ENCODE peak calls at places on chromosomes 13 and 19, in eight cellular contexts. One of them, this sample, is unnamed.

GRCh38 chr13:64697226-64697625 is 2532.9 kb downstream of the PCDH9 start:
- DNase-seq in mammary epithelial cell: no peak
- DNase-seq in activated B cell treated with CpG ODN at 0.5 μM for 24 hours: no peak
- DNase-seq in glutamatergic neuron: no peak
- DNase-seq in stomach: no peak
- DNase-seq in GM23338: no peak
- DNase-seq in fibroblast of pulmonary artery: peak
- DNase-seq in body of pancreas: no peak
- DNase-seq in this sample: no peak

GRCh38 chr13:51681037-51681678 is 96.9 kb downstream of the WDFY2 start:
- DNase-seq in fibroblast of pulmonary artery: peak
- DNase-seq in mammary epithelial cell: peak
- DNase-seq in stomach: no peak
- DNase-seq in glutamatergic neuron: no peak
- DNase-seq in GM23338: no peak
- DNase-seq in body of pancreas: no peak
- DNase-seq in activated B cell treated with CpG ODN at 0.5 μM for 24 hours: no peak
- DNase-seq in this sample: no peak

GRCh38 chr13:113411216-113412023 is 41.9 kb downstream of the ADPRHL1 start:
- DNase-seq in mammary epithelial cell: peak
- DNase-seq in glutamatergic neuron: no peak
- DNase-seq in activated B cell treated with CpG ODN at 0.5 μM for 24 hours: no peak
- DNase-seq in GM23338: no peak
- DNase-seq in fibroblast of pulmonary artery: peak
- DNase-seq in stomach: no peak
- DNase-seq in body of pancreas: no peak
- DNase-seq in this sample: no peak

GRCh38 chr13:39263033-39263432 is 224.8 kb downstream of the NHLRC3 start:
- DNase-seq in body of pancreas: peak
- DNase-seq in fibroblast of pulmonary artery: peak
- DNase-seq in activated B cell treated with CpG ODN at 0.5 μM for 24 hours: no peak
- DNase-seq in GM23338: peak
- DNase-seq in glutamatergic neuron: peak
- DNase-seq in mammary epithelial cell: peak
- DNase-seq in stomach: peak
- DNase-seq in this sample: peak

GRCh38 chr19:35268546-35269424 is at the start of gene USF2:
- DNase-seq in body of pancreas: peak
- DNase-seq in mammary epithelial cell: peak
- DNase-seq in activated B cell treated with CpG ODN at 0.5 μM for 24 hours: peak
- DNase-seq in glutamatergic neuron: peak
- DNase-seq in fibroblast of pulmonary artery: peak
- DNase-seq in stomach: peak
- DNase-seq in GM23338: peak
- DNase-seq in this sample: peak

GRCh38 chr13:37608750-37609339 is 10.3 kb upstream of the POSTN start:
- DNase-seq in body of pancreas: no peak
- DNase-seq in GM23338: no peak
- DNase-seq in fibroblast of pulmonary artery: peak
- DNase-seq in mammary epithelial cell: no peak
- DNase-seq in stomach: no peak
- DNase-seq in glutamatergic neuron: no peak
- DNase-seq in activated B cell treated with CpG ODN at 0.5 μM for 24 hours: no peak
- DNase-seq in this sample: no peak

GRCh38 chr19:15453091-15453498 is 3.3 kb upstream of the WIZ start:
- DNase-seq in glutamatergic neuron: no peak
- DNase-seq in stomach: no peak
- DNase-seq in fibroblast of pulmonary artery: no peak
- DNase-seq in GM23338: peak
- DNase-seq in activated B cell treated with CpG ODN at 0.5 μM for 24 hours: no peak
- DNase-seq in mammary epithelial cell: no peak
- DNase-seq in body of pancreas: peak
- DNase-seq in this sample: no peak

GRCh38 chr13:102598061-102598460 is 1.3 kb downstream of the TPP2 start:
- DNase-seq in fibroblast of pulmonary artery: no peak
- DNase-seq in body of pancreas: no peak
- DNase-seq in GM23338: no peak
- DNase-seq in mammary epithelial cell: peak
- DNase-seq in glutamatergic neuron: no peak
- DNase-seq in stomach: no peak
- DNase-seq in activated B cell treated with CpG ODN at 0.5 μM for 24 hours: no peak
- DNase-seq in this sample: no peak

GRCh38 chr13:114096031-114096485 is 36.4 kb downstream of the RASA3 start:
- DNase-seq in mammary epithelial cell: no peak
- DNase-seq in stomach: no peak
- DNase-seq in body of pancreas: no peak
- DNase-seq in fibroblast of pulmonary artery: no peak
- DNase-seq in GM23338: no peak
- DNase-seq in activated B cell treated with CpG ODN at 0.5 μM for 24 hours: no peak
- DNase-seq in glutamatergic neuron: no peak
- DNase-seq in this sample: no peak

GRCh38 chr13:26541041-26541440 is 16.4 kb upstream of the WASF3 start:
- DNase-seq in activated B cell treated with CpG ODN at 0.5 μM for 24 hours: no peak
- DNase-seq in stomach: no peak
- DNase-seq in glutamatergic neuron: no peak
- DNase-seq in body of pancreas: no peak
- DNase-seq in GM23338: no peak
- DNase-seq in mammary epithelial cell: no peak
- DNase-seq in fibroblast of pulmonary artery: no peak
- DNase-seq in this sample: no peak

GRCh38 chr13:113642563-113642962 is 15.4 kb downstream of the ATP4B start:
- DNase-seq in glutamatergic neuron: no peak
- DNase-seq in GM23338: no peak
- DNase-seq in mammary epithelial cell: no peak
- DNase-seq in fibroblast of pulmonary artery: no peak
- DNase-seq in activated B cell treated with CpG ODN at 0.5 μM for 24 hours: no peak
- DNase-seq in body of pancreas: no peak
- DNase-seq in stomach: no peak
- DNase-seq in this sample: no peak

DNA sequence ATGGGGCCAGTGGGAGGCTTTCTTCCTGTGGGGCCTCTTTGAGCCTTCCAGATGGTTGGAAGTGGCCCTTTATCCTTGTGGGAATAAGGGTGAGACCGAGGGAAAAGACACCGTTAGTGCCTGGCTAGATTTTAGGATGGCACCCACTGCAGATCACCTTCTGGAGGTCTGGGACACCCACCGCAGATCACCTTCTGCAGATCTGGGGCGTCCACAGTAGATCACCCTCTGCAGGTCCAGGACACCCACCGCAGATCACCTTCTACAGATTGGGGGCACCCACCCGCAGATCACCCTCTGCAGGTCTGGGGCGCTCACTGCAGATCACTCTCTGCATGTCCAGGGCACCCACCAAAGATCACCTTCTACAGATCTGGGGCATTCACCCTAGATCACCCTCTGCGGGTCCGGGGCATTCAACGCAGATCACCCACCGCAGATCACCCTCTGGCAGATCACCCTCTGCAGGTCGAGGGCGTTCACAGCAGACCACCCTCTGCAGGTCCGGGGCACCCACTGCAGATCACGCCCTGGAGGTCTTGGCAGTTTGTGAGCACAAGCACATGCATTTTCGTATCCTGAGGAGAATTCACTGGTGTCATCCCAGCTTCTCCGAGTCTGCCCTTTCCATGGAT is 153.4 kb upstream of the TSHZ3 start:
- DNase-seq in glutamatergic neuron: no peak
- DNase-seq in stomach: no peak
- DNase-seq in activated B cell treated with CpG ODN at 0.5 μM for 24 hours: no peak
- DNase-seq in body of pancreas: no peak
- DNase-seq in mammary epithelial cell: no peak
- DNase-seq in GM23338: no peak
- DNase-seq in fibroblast of pulmonary artery: no peak
- DNase-seq in this sample: no peak
- TF ChIP-seq CTCF in glutamatergic neuron: no peak
- TF ChIP-seq CTCF in stomach: no peak
- TF ChIP-seq CTCF in activated B cell treated with CpG ODN at 0.5 μM for 24 hours: no peak
- TF ChIP-seq CTCF in body of pancreas: no peak
- TF ChIP-seq CTCF in mammary epithelial cell: no peak
- TF ChIP-seq CTCF in GM23338: no peak
- TF ChIP-seq CTCF in fibroblast of pulmonary artery: no peak
- TF ChIP-seq CTCF in this sample: no peak

DNA sequence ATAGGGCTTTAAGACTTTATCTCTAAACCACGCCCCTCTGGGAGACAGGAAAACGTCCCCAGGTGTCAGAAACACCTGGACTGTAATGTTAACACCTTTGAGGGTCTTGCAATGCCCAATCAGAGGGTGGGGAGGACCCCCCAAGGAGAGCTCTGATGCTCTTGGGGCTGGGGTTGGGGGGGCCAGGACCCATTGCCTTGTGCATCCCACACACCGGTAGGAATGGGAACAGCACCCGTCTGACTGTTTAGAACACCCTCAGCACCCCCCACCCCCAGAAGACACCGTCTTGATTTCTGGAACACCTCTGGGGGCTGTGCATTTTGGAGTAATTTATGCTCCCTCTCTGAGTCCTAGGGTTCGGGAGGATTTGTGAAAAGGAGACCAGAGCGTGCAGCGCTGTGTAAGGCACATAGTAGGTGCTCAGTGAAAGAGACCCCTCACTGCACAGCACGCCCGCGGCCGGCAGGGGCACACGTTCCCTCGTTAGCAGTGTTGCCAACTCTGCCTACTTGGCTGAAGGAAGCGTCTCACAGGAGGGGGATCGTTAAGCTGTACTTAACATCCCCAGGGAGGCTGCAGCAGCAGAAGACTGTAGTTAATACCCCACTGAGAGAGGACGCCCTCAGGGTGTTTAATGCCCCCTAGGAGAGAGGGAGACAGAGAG is 2.8 kb upstream of the ERFL start:
- DNase-seq in glutamatergic neuron: peak
- DNase-seq in GM23338: peak
- DNase-seq in activated B cell treated with CpG ODN at 0.5 μM for 24 hours: no peak
- DNase-seq in stomach: no peak
- DNase-seq in mammary epithelial cell: no peak
- DNase-seq in body of pancreas: no peak
- DNase-seq in fibroblast of pulmonary artery: no peak
- DNase-seq in this sample: no peak
- TF ChIP-seq CTCF in glutamatergic neuron: peak
- TF ChIP-seq CTCF in GM23338: peak
- TF ChIP-seq CTCF in activated B cell treated with CpG ODN at 0.5 μM for 24 hours: no peak
- TF ChIP-seq CTCF in stomach: no peak
- TF ChIP-seq CTCF in mammary epithelial cell: peak
- TF ChIP-seq CTCF in body of pancreas: no peak
- TF ChIP-seq CTCF in fibroblast of pulmonary artery: peak
- TF ChIP-seq CTCF in this sample: peak

GRCh38 chr19:1379126-1379905 is 4.4 kb upstream of the NDUFS7 start:
- DNase-seq in mammary epithelial cell: no peak
- DNase-seq in stomach: no peak
- DNase-seq in fibroblast of pulmonary artery: no peak
- DNase-seq in activated B cell treated with CpG ODN at 0.5 μM for 24 hours: no peak
- DNase-seq in body of pancreas: no peak
- DNase-seq in GM23338: no peak
- DNase-seq in glutamatergic neuron: no peak
- DNase-seq in this sample: no peak

GRCh38 chr19:1376415-1376805 is 7.3 kb upstream of the NDUFS7 start:
- DNase-seq in fibroblast of pulmonary artery: no peak
- DNase-seq in GM23338: no peak
- DNase-seq in stomach: no peak
- DNase-seq in body of pancreas: no peak
- DNase-seq in activated B cell treated with CpG ODN at 0.5 μM for 24 hours: no peak
- DNase-seq in mammary epithelial cell: no peak
- DNase-seq in glutamatergic neuron: no peak
- DNase-seq in this sample: no peak

GRCh38 chr19:1377176-1377964 is 6.3 kb upstream of the NDUFS7 start:
- DNase-seq in stomach: no peak
- DNase-seq in activated B cell treated with CpG ODN at 0.5 μM for 24 hours: no peak
- DNase-seq in fibroblast of pulmonary artery: no peak
- DNase-seq in body of pancreas: no peak
- DNase-seq in GM23338: no peak
- DNase-seq in glutamatergic neuron: no peak
- DNase-seq in mammary epithelial cell: no peak
- DNase-seq in this sample: no peak

GRCh38 chr19:1379961-1380489 is 3.7 kb upstream of the NDUFS7 start:
- DNase-seq in activated B cell treated with CpG ODN at 0.5 μM for 24 hours: no peak
- DNase-seq in fibroblast of pulmonary artery: no peak
- DNase-seq in stomach: no peak
- DNase-seq in body of pancreas: no peak
- DNase-seq in GM23338: no peak
- DNase-seq in mammary epithelial cell: no peak
- DNase-seq in glutamatergic neuron: no peak
- DNase-seq in this sample: no peak

GRCh38 chr19:1377965-1378785 is 5.5 kb upstream of the NDUFS7 start:
- DNase-seq in glutamatergic neuron: no peak
- DNase-seq in activated B cell treated with CpG ODN at 0.5 μM for 24 hours: no peak
- DNase-seq in GM23338: no peak
- DNase-seq in mammary epithelial cell: no peak
- DNase-seq in fibroblast of pulmonary artery: no peak
- DNase-seq in body of pancreas: no peak
- DNase-seq in stomach: no peak
- DNase-seq in this sample: no peak
- TF ChIP-seq CTCF in glutamatergic neuron: peak
- TF ChIP-seq CTCF in activated B cell treated with CpG ODN at 0.5 μM for 24 hours: no peak
- TF ChIP-seq CTCF in GM23338: no peak
- TF ChIP-seq CTCF in mammary epithelial cell: peak
- TF ChIP-seq CTCF in fibroblast of pulmonary artery: no peak
- TF ChIP-seq CTCF in body of pancreas: no peak
- TF ChIP-seq CTCF in stomach: no peak
- TF ChIP-seq CTCF in this sample: no peak

GRCh38 chr13:33312150-33312908 is 26.8 kb upstream of the STARD13 start:
- DNase-seq in fibroblast of pulmonary artery: peak
- DNase-seq in GM23338: peak
- DNase-seq in activated B cell treated with CpG ODN at 0.5 μM for 24 hours: no peak
- DNase-seq in stomach: no peak
- DNase-seq in mammary epithelial cell: peak
- DNase-seq in body of pancreas: no peak
- DNase-seq in glutamatergic neuron: no peak
- DNase-seq in this sample: no peak
- TF ChIP-seq CTCF in fibroblast of pulmonary artery: peak
- TF ChIP-seq CTCF in GM23338: peak
- TF ChIP-seq CTCF in activated B cell treated with CpG ODN at 0.5 μM for 24 hours: no peak
- TF ChIP-seq CTCF in stomach: no peak
- TF ChIP-seq CTCF in mammary epithelial cell: peak
- TF ChIP-seq CTCF in body of pancreas: peak
- TF ChIP-seq CTCF in glutamatergic neuron: no peak
- TF ChIP-seq CTCF in this sample: peak

GRCh38 chr13:110108348-110109139 is 198.4 kb downstream of the COL4A1 start:
- DNase-seq in body of pancreas: peak
- DNase-seq in mammary epithelial cell: peak
- DNase-seq in stomach: peak
- DNase-seq in activated B cell treated with CpG ODN at 0.5 μM for 24 hours: no peak
- DNase-seq in glutamatergic neuron: peak
- DNase-seq in fibroblast of pulmonary artery: peak
- DNase-seq in GM23338: peak
- DNase-seq in this sample: no peak

GRCh38 chr13:110109910-110110309 is 197.0 kb downstream of the COL4A1 start:
- DNase-seq in stomach: no peak
- DNase-seq in body of pancreas: peak
- DNase-seq in mammary epithelial cell: peak
- DNase-seq in glutamatergic neuron: no peak
- DNase-seq in fibroblast of pulmonary artery: peak
- DNase-seq in activated B cell treated with CpG ODN at 0.5 μM for 24 hours: no peak
- DNase-seq in GM23338: no peak
- DNase-seq in this sample: no peak

GRCh38 chr13:110109140-110109783 is 197.7 kb downstream of the COL4A1 start:
- DNase-seq in activated B cell treated with CpG ODN at 0.5 μM for 24 hours: no peak
- DNase-seq in fibroblast of pulmonary artery: no peak
- DNase-seq in stomach: no peak
- DNase-seq in GM23338: no peak
- DNase-seq in body of pancreas: no peak
- DNase-seq in glutamatergic neuron: no peak
- DNase-seq in mammary epithelial cell: no peak
- DNase-seq in this sample: no peak

GRCh38 chr13:110106726-110107125 is 200.2 kb downstream of the COL4A1 start:
- DNase-seq in glutamatergic neuron: no peak
- DNase-seq in GM23338: no peak
- DNase-seq in activated B cell treated with CpG ODN at 0.5 μM for 24 hours: no peak
- DNase-seq in body of pancreas: peak
- DNase-seq in fibroblast of pulmonary artery: peak
- DNase-seq in mammary epithelial cell: no peak
- DNase-seq in stomach: no peak
- DNase-seq in this sample: no peak

GRCh38 chr13:110107568-110108347 is 199.2 kb downstream of the COL4A1 start:
- DNase-seq in fibroblast of pulmonary artery: no peak
- DNase-seq in GM23338: peak
- DNase-seq in stomach: no peak
- DNase-seq in activated B cell treated with CpG ODN at 0.5 μM for 24 hours: no peak
- DNase-seq in mammary epithelial cell: no peak
- DNase-seq in body of pancreas: no peak
- DNase-seq in glutamatergic neuron: peak
- DNase-seq in this sample: no peak
- TF ChIP-seq CTCF in fibroblast of pulmonary artery: peak
- TF ChIP-seq CTCF in GM23338: peak
- TF ChIP-seq CTCF in stomach: no peak
- TF ChIP-seq CTCF in activated B cell treated with CpG ODN at 0.5 μM for 24 hours: no peak
- TF ChIP-seq CTCF in mammary epithelial cell: peak
- TF ChIP-seq CTCF in body of pancreas: no peak
- TF ChIP-seq CTCF in glutamatergic neuron: no peak
- TF ChIP-seq CTCF in this sample: no peak

This sample was measured in GM10248.